ENCODE peak calls at places on chromosomes 13 and 19, in ten cellular contexts. P is A673, S is adipocyte, Y is sigmoid colon, T is colonic mucosa, V is tibial nerve, R is cardiac muscle cell, H is hepatocyte, C is left lung, F is lower lobe of right lung. X is an unnamed sample. For H3K36me3 and H3K9me3, the result is how much of the 10 kb centered on the place peaks cover.

GRCh38 chr19:11435833-11436313 is 438 bp downstream of the PRKCSH start:
- DNase-seq in P (no peak), S (peak), Y (peak), T (peak), V (no peak), R (peak), H (peak), C (peak), F (no peak), X (peak)

GRCh38 chr13:35858665-35859064 is 272.5 kb downstream of the DCLK1 start:
- DNase-seq in P (no peak), S (peak), Y (no peak), T (no peak), V (no peak), R (no peak), H (no peak), C (no peak), F (no peak), X (no peak)

GRCh38 chr13:97332725-97333124 is 101.2 kb upstream of the RAP2A start:
- DNase-seq in P (no peak), S (no peak), Y (no peak), T (no peak), V (no peak), R (no peak), H (no peak), C (no peak), F (no peak), X (no peak)

GRCh38 chr13:42547615-42548014 is 26.3 kb upstream of the TNFSF11 start:
- DNase-seq in P (no peak), S (no peak), Y (no peak), T (no peak), V (no peak), R (no peak), H (no peak), C (no peak), F (no peak), X (no peak)

GRCh38 chr13:112605531-112605990 is 17.6 kb upstream of the TUBGCP3 start:
- DNase-seq in P (no peak), S (no peak), Y (no peak), T (no peak), V (no peak), R (no peak), H (no peak), C (no peak), F (no peak), X (no peak)

GRCh38 chr19:11064831-11065303 is 24.4 kb upstream of the LDLR start:
- DNase-seq in P (no peak), S (no peak), Y (no peak), T (no peak), V (no peak), R (peak), H (no peak), C (no peak), F (no peak), X (peak)

GRCh38 chr19:55353803-55354697 is 469 bp downstream of the COX6B2 start:
- DNase-seq in P (peak), S (peak), Y (peak), T (peak), V (no peak), R (peak), H (peak), C (peak), F (peak), X (peak)

GRCh38 chr13:74061939-74062595 is 72.1 kb downstream of the KLF12 start:
- DNase-seq in P (no peak), S (peak), Y (no peak), T (no peak), V (no peak), R (peak), H (no peak), C (no peak), F (no peak), X (peak)

GRCh38 chr19:13883665-13884064 is 6.7 kb downstream of the NANOS3 start:
- DNase-seq in P (no peak), S (no peak), Y (no peak), T (no peak), V (no peak), R (no peak), H (no peak), C (no peak), F (no peak), X (no peak)

GRCh38 chr19:10872551-10873107 is 1.3 kb downstream of the CARM1 start:
- DNase-seq in P (peak), S (peak), Y (no peak), T (no peak), V (no peak), R (no peak), H (no peak), C (no peak), F (no peak), X (no peak)

GRCh38 chr13:114304346-114305034 is 9.8 kb upstream of the CHAMP1 start:
- DNase-seq in P (no peak), S (no peak), Y (no peak), T (no peak), V (no peak), R (no peak), H (no peak), C (no peak), F (no peak), X (no peak)

GRCh38 chr13:27359203-27359821 is 65.1 kb upstream of the GTF3A start:
- DNase-seq in P (peak), S (peak), Y (peak), T (peak), V (no peak), R (peak), H (peak), C (peak), F (peak), X (peak)

GRCh38 chr13:92590503-92590908 is 636.1 kb upstream of the GPC6 start:
- DNase-seq in P (peak), S (no peak), Y (no peak), T (no peak), V (no peak), R (no peak), H (no peak), C (no peak), F (no peak), X (no peak)

GRCh38 chr13:81957121-81957520 is 1616.2 kb upstream of the SPRY2 start:
- DNase-seq in P (no peak), S (no peak), Y (no peak), T (no peak), V (no peak), R (no peak), H (no peak), C (no peak), F (no peak), X (no peak)

GRCh38 chr13:71831716-71832115 is 35.3 kb downstream of the DACH1 start:
- DNase-seq in P (no peak), S (no peak), Y (no peak), T (no peak), V (no peak), R (no peak), H (no peak), C (no peak), F (no peak), X (no peak)

GRCh38 chr19:2771786-2772674 is 11.0 kb downstream of the SGTA start:
- DNase-seq in P (no peak), S (no peak), Y (no peak), T (no peak), V (no peak), R (no peak), H (no peak), C (no peak), F (no peak), X (no peak)

GRCh38 chr19:12156254-12157058 is at the start of gene ZNF625:
- DNase-seq in P (peak), S (peak), Y (peak), T (peak), V (peak), R (peak), H (peak), C (peak), F (peak), X (peak)

GRCh38 chr19:12364391-12365093 is 941 bp downstream of the ZNF442 start:
- DNase-seq in P (peak), S (peak), Y (peak), T (peak), V (no peak), R (peak), H (peak), C (peak), F (peak), X (peak)

GRCh38 chr13:110010433-110011135 is 224.2 kb upstream of the IRS2 start:
- DNase-seq in P (no peak), S (peak), Y (no peak), T (no peak), V (no peak), R (no peak), H (no peak), C (no peak), F (no peak), X (no peak)

GRCh38 chr13:37326319-37326718 is 220.9 kb upstream of the CSNK1A1L start:
- DNase-seq in P (no peak), S (peak), Y (no peak), T (no peak), V (no peak), R (no peak), H (no peak), C (no peak), F (no peak), X (no peak)

GRCh38 chr13:46179576-46180368 is 2.2 kb downstream of the LCP1 start:
- DNase-seq in P (no peak), S (no peak), Y (no peak), T (peak), V (no peak), R (no peak), H (no peak), C (peak), F (peak), X (no peak)
- H3K4me3 ChIP-seq in P (no peak), S (no peak), Y (no peak), T (peak), V (peak), R (no peak), H (no peak), C (no peak), F (peak), X (no peak)

GRCh38 chr19:6587093-6587820 is 3.7 kb downstream of the CD70 start:
- DNase-seq in P (peak), S (peak), Y (no peak), T (no peak), V (no peak), R (no peak), H (no peak), C (no peak), F (no peak), X (no peak)

GRCh38 chr19:6588508-6589345 is 2.2 kb downstream of the CD70 start:
- DNase-seq in P (peak), S (no peak), Y (no peak), T (no peak), V (no peak), R (no peak), H (no peak), C (no peak), F (no peak), X (no peak)

GRCh38 chr19:6587998-6588507 is 2.9 kb downstream of the CD70 start:
- DNase-seq in P (no peak), S (no peak), Y (no peak), T (no peak), V (no peak), R (no peak), H (no peak), C (no peak), F (no peak), X (no peak)

GRCh38 chr19:6586056-6586455 is 4.9 kb downstream of the CD70 start:
- DNase-seq in P (no peak), S (no peak), Y (no peak), T (no peak), V (no peak), R (no peak), H (no peak), C (no peak), F (no peak), X (no peak)

DNA sequence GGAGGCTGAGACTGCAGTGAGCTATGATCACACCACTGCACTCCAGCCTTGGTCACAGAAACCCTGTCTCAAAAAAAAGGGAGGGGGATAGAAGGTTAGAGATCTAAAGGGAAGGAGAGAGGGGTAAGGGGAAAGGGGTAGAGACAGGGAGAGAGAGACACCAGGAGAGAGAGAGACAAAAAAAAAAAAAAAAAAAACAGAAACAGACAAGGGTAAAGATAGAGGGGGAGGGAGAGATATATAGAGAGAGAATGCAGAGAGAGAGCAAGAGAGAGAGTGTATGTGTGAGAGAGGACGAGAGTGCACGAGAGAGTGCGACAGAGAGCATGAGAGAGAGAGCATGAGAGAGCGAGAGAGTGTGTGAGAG is 4.2 kb downstream of the CD70 start:
- DNase-seq in P (no peak), S (no peak), Y (no peak), T (no peak), V (no peak), R (no peak), H (no peak), C (no peak), F (no peak), X (no peak)
- H3K36me3 ChIP-seq in P (under half), S (under half), Y (under half), T (under half), V (under half), R (under half), H (under half), C (under half), F (under half), X (under half)

GRCh38 chr19:58237324-58237723 is 8.6 kb downstream of the ZNF544 start:
- DNase-seq in P (no peak), S (no peak), Y (no peak), T (no peak), V (no peak), R (no peak), H (no peak), C (no peak), F (no peak), X (no peak)
- H3K9me3 ChIP-seq in P (under half), S (under half), Y (under half), T (under half), V (half or more), R (under half), H (under half), C (half or more), F (half or more), X (under half)

GRCh38 chr19:33402421-33403220 is 29.1 kb downstream of the CEBPG start:
- DNase-seq in P (no peak), S (no peak), Y (peak), T (no peak), V (peak), R (no peak), H (no peak), C (peak), F (peak), X (no peak)
- H3K4me3 ChIP-seq in P (no peak), S (no peak), Y (no peak), T (no peak), V (no peak), R (no peak), H (no peak), C (no peak), F (no peak), X (no peak)

GRCh38 chr19:7730286-7731217 is 1.4 kb downstream of the CLEC4G start:
- DNase-seq in P (no peak), S (no peak), Y (no peak), T (no peak), V (no peak), R (no peak), H (no peak), C (no peak), F (no peak), X (no peak)

GRCh38 chr19:7731615-7732014 is 295 bp downstream of the CLEC4G start:
- DNase-seq in P (no peak), S (no peak), Y (no peak), T (no peak), V (no peak), R (no peak), H (no peak), C (no peak), F (no peak), X (no peak)

GRCh38 chr19:7733376-7733775 is 1.5 kb upstream of the CLEC4G start:
- DNase-seq in P (no peak), S (no peak), Y (no peak), T (no peak), V (no peak), R (no peak), H (no peak), C (no peak), F (no peak), X (no peak)

GRCh38 chr19:7731218-7731595 is 703 bp downstream of the CLEC4G start:
- DNase-seq in P (no peak), S (no peak), Y (no peak), T (no peak), V (no peak), R (no peak), H (no peak), C (no peak), F (no peak), X (no peak)

GRCh38 chr19:7732045-7732444 is at the start of gene CLEC4G:
- DNase-seq in P (no peak), S (no peak), Y (no peak), T (no peak), V (no peak), R (no peak), H (no peak), C (no peak), F (no peak), X (no peak)
- H3K36me3 ChIP-seq in P (under half), S (under half), Y (under half), T (under half), V (under half), R (under half), H (under half), C (under half), F (under half), X (under half)

DNA sequence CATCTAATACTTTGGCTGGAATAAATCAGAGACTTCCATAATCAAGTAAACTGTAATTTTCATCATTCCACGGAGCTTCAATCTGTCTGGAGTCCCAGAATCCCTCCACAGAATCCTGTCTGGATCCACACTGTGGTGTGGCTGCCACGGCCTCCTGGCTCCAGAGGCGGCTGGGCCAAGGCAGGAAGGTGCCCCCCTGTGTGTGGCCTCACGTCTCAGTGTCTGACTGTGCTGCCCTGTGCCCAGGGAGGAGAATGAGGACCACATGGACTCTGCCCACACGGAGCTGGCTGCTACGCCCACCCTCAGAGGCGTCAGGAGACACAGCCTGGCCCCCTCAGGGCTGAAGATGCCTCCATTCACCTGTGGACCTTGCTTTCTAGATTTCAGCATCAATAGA is 12.2 kb upstream of the ZNF135 start:
- DNase-seq in P (no peak), S (no peak), Y (no peak), T (no peak), V (no peak), R (no peak), H (no peak), C (no peak), F (no peak), X (no peak)
- H3K9me3 ChIP-seq in P (under half), S (under half), Y (under half), T (under half), V (half or more), R (under half), H (under half), C (half or more), F (half or more), X (under half)

GRCh38 chr13:40637644-40638043 is 28.8 kb downstream of the FOXO1 start:
- DNase-seq in P (no peak), S (no peak), Y (no peak), T (peak), V (no peak), R (no peak), H (peak), C (peak), F (no peak), X (no peak)
- H3K4me3 ChIP-seq in P (no peak), S (no peak), Y (no peak), T (no peak), V (no peak), R (no peak), H (no peak), C (no peak), F (no peak), X (no peak)

GRCh38 chr19:19305696-19306095 is 14.6 kb downstream of the SUGP1 start:
- DNase-seq in P (no peak), S (no peak), Y (no peak), T (no peak), V (no peak), R (no peak), H (no peak), C (no peak), F (no peak), X (no peak)

GRCh38 chr19:19303411-19303810 is 16.9 kb downstream of the SUGP1 start:
- DNase-seq in P (no peak), S (no peak), Y (no peak), T (no peak), V (no peak), R (no peak), H (no peak), C (no peak), F (no peak), X (no peak)

GRCh38 chr19:19306191-19306590 is 14.1 kb downstream of the SUGP1 start:
- DNase-seq in P (no peak), S (no peak), Y (no peak), T (no peak), V (no peak), R (no peak), H (no peak), C (no peak), F (no peak), X (no peak)

GRCh38 chr19:19304186-19304975 is 15.9 kb downstream of the SUGP1 start:
- DNase-seq in P (peak), S (no peak), Y (no peak), T (no peak), V (no peak), R (no peak), H (no peak), C (no peak), F (no peak), X (no peak)

DNA sequence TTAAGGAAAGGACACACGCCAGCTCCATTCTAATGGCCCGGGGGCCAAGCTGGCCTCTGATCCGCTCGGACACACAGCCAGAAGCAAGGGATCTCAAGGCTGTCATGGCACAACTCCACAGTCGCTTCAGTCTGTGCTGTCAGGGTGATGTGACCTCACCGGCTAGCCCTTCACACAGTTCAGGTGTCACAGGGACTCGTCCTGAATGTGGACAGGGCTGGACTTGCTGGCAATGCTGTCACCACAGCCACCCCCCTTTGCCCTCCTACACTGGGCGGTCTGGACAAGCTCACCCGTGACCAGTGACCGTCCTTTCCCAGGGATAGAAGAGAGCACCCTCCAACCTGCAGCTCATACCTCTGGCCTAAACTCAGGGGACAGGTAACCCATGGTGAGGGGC is 15.2 kb downstream of the SUGP1 start:
- DNase-seq in P (no peak), S (no peak), Y (no peak), T (no peak), V (no peak), R (no peak), H (no peak), C (no peak), F (no peak), X (no peak)
- H3K36me3 ChIP-seq in P (under half), S (half or more), Y (half or more), T (under half), V (under half), R (under half), H (under half), C (under half), F (half or more), X (half or more)

DNA sequence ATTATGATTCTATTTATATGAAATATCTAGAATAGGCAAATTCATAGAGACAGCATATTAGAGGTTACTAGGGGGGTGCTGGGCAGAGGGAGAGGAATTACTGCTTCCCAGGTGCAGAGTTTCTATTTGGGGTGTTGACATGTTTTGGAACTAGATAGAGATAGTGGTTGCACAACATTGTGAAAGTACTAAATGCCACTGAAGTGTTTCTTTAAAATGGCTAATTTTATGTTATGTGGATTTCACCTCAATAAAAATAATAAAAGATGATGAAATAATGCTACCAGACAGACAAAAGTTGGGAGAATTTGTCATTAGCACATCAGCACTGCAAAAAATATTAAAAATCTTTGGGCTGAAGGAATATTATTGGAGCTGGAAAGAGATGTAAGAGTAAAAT is 63.4 kb downstream of the SLC6A16 start:
- DNase-seq in P (no peak), S (no peak), Y (no peak), T (no peak), V (no peak), R (no peak), H (no peak), C (no peak), F (no peak), X (no peak)
- H3K9me3 ChIP-seq in P (under half), S (under half), Y (under half), T (under half), V (half or more), R (under half), H (under half), C (under half), F (under half), X (under half)